ENCODE peak calls at places on chromosome 16, in six cellular contexts. P is AG04450, R is PC-9, Q is GM23338, X is mesenchymal stem cell, V is tibial nerve. O is an unnamed sample.

GRCh38 chr16:53465606-53466290 is 31.5 kb downstream of the RBL2 start:
- DNase-seq in Q (no peak), X (peak), P (peak), V (no peak), R (no peak), O (peak)

GRCh38 chr16:29789775-29790182 is 772 bp upstream of the KIF22 start:
- DNase-seq in V (no peak), P (no peak), X (no peak), Q (peak), R (no peak), O (no peak)

GRCh38 chr16:80231888-80232287 is 308.9 kb upstream of the DYNLRB2 start:
- DNase-seq in R (no peak), X (peak), Q (no peak), P (peak), V (no peak), O (peak)

GRCh38 chr16:89536886-89537548 is 23.5 kb upstream of the RPL13 start:
- DNase-seq in P (no peak), X (no peak), Q (no peak), R (no peak), V (no peak), O (no peak)

GRCh38 chr16:53546988-53547391 is 44.0 kb upstream of the AKTIP start:
- DNase-seq in V (no peak), X (peak), P (no peak), R (no peak), Q (peak), O (peak)

GRCh38 chr16:58393138-58393504 is 850 bp downstream of the GINS3 start:
- DNase-seq in Q (no peak), R (no peak), X (peak), V (no peak), P (no peak), O (no peak)

GRCh38 chr16:81523387-81524115 is 78.9 kb downstream of the CMIP start:
- DNase-seq in V (no peak), R (peak), X (no peak), P (peak), Q (no peak), O (peak)

GRCh38 chr16:17331071-17331521 is 139.7 kb downstream of the XYLT1 start:
- DNase-seq in Q (no peak), X (no peak), V (no peak), P (no peak), R (no peak), O (no peak)

GRCh38 chr16:51500306-51500705 is 349.2 kb upstream of the SALL1 start:
- DNase-seq in Q (no peak), P (no peak), X (peak), V (no peak), R (no peak), O (peak)

GRCh38 chr16:528111-529011 is 849 bp downstream of the CAPN15 start:
- DNase-seq in X (peak), R (peak), P (no peak), V (no peak), Q (peak), O (peak)

DNA sequence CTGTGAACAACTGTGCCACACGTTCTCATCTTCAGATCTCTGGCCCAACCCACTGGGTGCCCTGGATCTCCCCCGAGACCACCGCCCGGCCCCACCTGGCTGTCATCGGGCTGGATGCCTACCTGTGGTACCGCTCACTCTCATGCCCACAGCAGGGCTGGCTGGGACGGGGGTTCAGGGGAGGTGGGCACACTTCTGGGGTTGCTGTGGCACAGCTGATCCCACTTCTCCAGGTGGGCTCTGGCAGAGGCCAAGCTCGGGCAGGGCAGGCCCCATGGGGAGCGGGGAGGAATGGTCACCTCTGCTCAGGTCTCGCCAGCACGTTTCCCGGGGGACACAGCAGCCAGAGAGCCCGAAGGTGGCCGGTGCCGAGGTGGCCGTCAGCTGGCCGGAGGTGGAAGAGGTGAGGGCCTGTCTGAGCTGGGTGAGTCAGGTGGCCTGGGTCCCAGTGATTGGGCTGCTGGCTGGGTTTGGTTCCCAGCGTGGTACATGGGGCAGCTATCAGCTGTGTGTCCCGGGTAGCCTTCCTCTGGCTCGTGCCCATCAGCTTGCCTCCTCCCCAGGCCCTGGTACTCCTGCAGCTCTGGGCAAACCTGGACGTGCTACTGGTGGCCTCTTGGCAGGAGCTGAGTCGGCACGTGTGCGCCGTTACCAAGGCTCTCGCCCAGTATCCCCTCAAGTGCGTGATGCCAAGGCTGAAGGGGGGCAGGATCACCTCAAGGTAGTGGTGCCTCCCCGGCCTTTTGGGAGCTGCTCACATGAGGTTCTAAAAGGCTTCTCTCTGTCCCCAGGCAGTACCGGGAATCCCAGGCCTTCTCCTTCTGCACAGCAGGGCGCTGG is 2.3 kb upstream of the MRPS34 start:
- DNase-seq in R (no peak), Q (no peak), V (no peak), X (no peak), P (no peak), O (no peak)
- H3K4me3 ChIP-seq in R (no peak), Q (no peak), V (no peak), X (peak), P (no peak), O (no peak)

GRCh38 chr16:2762711-2763110 is 10.3 kb downstream of the SRRM2 start:
- DNase-seq in R (no peak), V (no peak), P (no peak), Q (no peak), X (no peak), O (no peak)
- H3K4me3 ChIP-seq in R (no peak), V (no peak), P (no peak), Q (no peak), X (no peak), O (no peak)

GRCh38 chr16:46688657-46689491 is at the start of gene VPS35:
- DNase-seq in X (peak), R (peak), V (peak), Q (peak), P (peak), O (peak)

GRCh38 chr16:46687486-46687885 is 1.5 kb downstream of the VPS35 start:
- DNase-seq in R (no peak), P (no peak), X (no peak), V (no peak), Q (no peak), O (no peak)

GRCh38 chr16:46688101-46688656 is 799 bp downstream of the VPS35 start:
- DNase-seq in Q (no peak), R (no peak), V (no peak), X (no peak), P (no peak), O (peak)

GRCh38 chr16:46689492-46690280 is at the start of gene ORC6:
- DNase-seq in P (peak), R (peak), V (peak), Q (peak), X (peak), O (peak)

DNA sequence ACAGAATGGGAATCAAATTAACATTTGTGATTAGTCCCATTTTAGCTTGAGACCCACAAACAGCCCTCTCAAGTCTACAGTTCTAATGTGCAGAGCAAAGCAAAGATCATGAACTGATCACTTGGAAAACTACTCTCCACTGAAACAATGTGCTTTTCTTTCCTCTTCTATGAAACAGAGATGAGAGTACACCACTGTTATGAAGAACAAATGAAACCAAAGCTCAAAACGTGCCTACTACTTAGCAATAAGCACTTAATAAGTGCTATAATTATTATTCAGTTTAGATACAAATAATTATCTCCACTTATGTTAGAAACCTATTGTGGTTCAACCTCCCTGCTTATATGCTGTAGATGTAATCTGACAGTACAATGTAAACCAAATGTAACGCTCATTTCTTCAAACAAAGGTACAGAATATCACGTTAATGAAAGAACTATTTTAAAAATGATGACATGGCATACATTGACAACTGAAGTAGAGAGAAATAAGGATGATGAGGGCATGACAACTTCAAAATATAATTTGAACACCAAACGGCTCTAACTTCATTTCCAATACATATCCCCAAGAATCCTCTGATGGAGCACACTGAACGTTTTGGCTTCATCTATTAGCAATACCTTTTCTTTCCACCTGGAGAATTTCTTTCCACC is 2.0 kb downstream of the VPS35 start:
- DNase-seq in Q (no peak), P (no peak), R (no peak), X (no peak), V (no peak), O (no peak)
- H3K4me3 ChIP-seq in Q (peak), P (peak), R (peak), X (peak), V (no peak), O (peak)

GRCh38 chr16:73288435-73288834 is 240.5 kb upstream of the ZFHX3 start:
- DNase-seq in Q (no peak), X (no peak), R (no peak), P (no peak), V (no peak), O (no peak)
- H3K4me3 ChIP-seq in Q (no peak), X (no peak), R (no peak), P (no peak), V (no peak), O (no peak)

DNA sequence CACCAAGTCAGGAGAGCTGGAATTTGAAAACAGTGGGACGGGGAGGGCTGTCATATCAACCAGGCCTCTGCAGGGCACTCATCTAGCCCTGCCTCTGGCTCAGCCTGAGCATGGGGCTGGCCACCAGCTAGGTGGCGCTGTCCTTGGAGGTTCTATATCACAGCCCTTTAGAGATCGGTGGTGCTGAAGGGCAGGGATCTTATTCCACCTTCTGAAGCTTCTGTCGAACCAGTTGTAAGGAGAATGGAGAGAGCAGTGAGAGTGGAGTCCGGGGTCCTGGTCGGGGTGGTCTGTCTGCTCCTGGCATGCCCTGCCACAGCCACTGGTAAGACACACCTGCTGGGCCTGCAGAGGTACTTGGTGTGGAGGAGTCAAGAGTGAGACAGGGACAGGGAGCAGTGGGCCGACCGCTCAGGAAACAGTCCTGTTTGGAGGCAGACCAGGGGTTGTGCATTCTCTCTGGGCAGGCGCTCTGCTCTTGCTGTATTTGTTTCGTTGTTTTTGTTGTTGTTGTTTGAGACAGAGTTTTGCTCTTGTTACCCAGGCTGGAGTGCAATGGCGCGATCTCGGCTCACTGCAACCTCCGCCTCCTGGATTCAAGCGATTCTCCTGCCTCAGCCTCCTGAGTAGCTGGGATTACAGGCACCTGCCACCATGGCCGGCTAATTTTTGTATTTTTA is at the start of gene CES3:
- DNase-seq in Q (peak), P (peak), R (peak), X (peak), V (no peak), O (peak)
- H3K4me3 ChIP-seq in Q (no peak), P (no peak), R (no peak), X (no peak), V (no peak), O (no peak)

GRCh38 chr16:86739808-86740207 is 161.5 kb downstream of the FOXL1 start:
- DNase-seq in R (no peak), P (no peak), X (no peak), V (no peak), Q (no peak), O (no peak)

GRCh38 chr16:86740298-86740697 is 161.9 kb downstream of the FOXL1 start:
- DNase-seq in X (no peak), P (no peak), Q (no peak), V (no peak), R (no peak), O (no peak)

GRCh38 chr16:86737083-86737482 is 158.7 kb downstream of the FOXL1 start:
- DNase-seq in X (no peak), R (no peak), V (no peak), P (no peak), Q (no peak), O (no peak)

GRCh38 chr16:86739178-86739577 is 160.8 kb downstream of the FOXL1 start:
- DNase-seq in Q (no peak), R (no peak), V (no peak), X (no peak), P (no peak), O (no peak)

DNA sequence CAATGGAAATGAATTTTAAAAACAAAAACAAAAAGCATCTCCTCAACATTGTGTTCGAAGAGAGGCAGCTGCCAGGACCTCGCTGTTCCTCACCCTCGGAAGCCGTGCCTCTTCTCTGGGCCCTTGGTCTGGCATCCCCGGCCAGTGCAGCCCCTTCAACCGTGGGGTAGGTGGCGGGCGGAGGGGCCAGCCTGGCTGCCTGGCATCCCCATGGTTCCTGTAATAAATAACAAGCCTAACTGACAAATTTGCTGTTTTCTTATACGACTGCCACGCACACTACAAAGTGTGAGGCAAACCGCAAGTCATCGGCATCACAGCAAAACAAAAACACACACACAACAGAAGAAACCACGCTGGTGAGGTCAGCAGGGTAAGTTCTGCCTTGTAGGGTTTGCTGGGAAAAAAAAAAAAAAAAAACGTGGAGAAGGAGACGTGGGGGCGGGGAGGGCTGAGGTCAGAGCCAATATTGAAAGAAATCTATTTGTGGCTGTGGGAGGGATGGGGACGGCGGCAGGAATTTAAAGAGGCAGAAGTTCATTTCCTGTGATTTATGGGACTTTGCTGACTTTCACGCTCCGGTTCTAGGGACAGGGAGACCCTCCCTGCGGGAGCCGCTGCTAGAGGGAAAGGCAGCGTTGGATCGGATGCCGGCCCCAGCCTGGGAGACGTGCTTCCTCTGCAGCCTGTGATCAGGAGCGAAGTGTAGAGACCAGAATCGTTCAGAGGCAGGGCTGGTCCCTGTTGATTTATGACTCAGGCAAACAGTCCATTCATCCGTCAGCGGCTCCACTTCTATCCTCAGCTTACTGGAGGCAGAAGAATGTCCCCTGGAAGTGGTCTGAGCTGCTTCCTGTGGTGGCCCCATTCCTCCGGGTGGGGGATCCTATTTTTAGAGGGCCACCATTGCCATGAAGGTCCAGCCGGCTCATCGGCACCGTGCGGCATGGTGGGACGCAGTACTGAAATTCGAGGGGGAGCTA is 162.8 kb downstream of the FOXL1 start:
- DNase-seq in X (peak), V (no peak), R (no peak), Q (peak), P (no peak), O (peak)
- H3K4me3 ChIP-seq in X (peak), V (peak), R (no peak), Q (no peak), P (peak), O (no peak)

GRCh38 chr16:11738742-11739544 is 3.7 kb downstream of the TXNDC11 start:
- DNase-seq in R (no peak), P (no peak), Q (no peak), X (no peak), V (no peak), O (no peak)

GRCh38 chr16:11742041-11742535 is 569 bp downstream of the TXNDC11 start:
- DNase-seq in P (no peak), Q (no peak), R (no peak), V (peak), X (peak), O (peak)

GRCh38 chr16:11742536-11743307 is at the start of gene TXNDC11:
- DNase-seq in P (peak), Q (peak), V (peak), R (peak), X (peak), O (peak)

GRCh38 chr16:11737678-11738077 is 5.0 kb downstream of the TXNDC11 start:
- DNase-seq in Q (no peak), R (no peak), P (no peak), X (no peak), V (no peak), O (no peak)

GRCh38 chr16:11740567-11740966 is 2.1 kb downstream of the TXNDC11 start:
- DNase-seq in Q (no peak), X (peak), V (no peak), P (no peak), R (no peak), O (no peak)
- H3K4me3 ChIP-seq in Q (no peak), X (peak), V (no peak), P (peak), R (peak), O (no peak)

GRCh38 chr16:30985401-30986128 is 558 bp downstream of the HSD3B7 start:
- DNase-seq in V (no peak), Q (peak), P (no peak), R (peak), X (peak), O (peak)

GRCh38 chr16:30984669-30985400 is at the start of gene HSD3B7:
- DNase-seq in V (peak), Q (peak), X (peak), P (peak), R (peak), O (peak)

GRCh38 chr16:30983898-30984610 is 953 bp upstream of the HSD3B7 start:
- DNase-seq in P (no peak), Q (no peak), V (no peak), R (peak), X (no peak), O (no peak)

GRCh38 chr16:30987581-30988190 is 2.7 kb downstream of the HSD3B7 start:
- DNase-seq in P (no peak), V (no peak), R (peak), Q (peak), X (no peak), O (no peak)

DNA sequence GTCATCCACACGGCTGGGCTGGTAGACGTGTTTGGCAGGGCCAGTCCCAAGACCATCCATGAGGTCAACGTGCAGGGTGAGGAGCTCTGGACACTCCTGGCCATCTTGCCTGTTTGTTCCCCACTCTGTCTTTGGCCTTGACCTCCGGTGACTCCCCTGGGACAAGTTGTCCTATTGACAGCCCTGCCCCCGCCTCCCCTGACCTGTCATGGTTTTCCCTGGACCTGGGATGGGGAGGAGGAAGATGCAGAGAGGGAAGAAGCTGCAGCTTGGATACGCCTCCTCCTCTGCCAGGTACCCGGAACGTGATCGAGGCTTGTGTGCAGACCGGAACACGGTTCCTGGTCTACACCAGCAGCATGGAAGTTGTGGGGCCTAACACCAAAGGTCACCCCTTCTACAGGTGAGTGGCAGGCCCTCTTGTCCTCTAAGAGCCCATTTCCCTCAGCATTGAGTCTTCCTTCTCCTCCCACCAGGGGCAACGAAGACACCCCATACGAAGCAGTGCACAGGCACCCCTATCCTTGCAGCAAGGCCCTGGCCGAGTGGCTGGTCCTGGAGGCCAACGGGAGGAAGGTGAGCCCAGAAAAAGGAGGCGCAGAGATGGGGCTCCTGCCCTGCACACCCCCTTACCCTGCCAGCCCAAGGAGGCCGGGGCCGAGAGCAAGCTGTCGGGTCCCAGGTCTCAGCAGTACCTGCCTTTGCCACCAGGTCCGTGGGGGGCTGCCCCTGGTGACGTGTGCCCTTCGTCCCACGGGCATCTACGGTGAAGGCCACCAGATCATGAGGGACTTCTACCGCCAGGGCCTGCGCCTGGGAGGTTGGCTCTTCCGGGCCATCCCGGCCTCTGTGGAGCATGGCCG is 1.4 kb downstream of the HSD3B7 start:
- DNase-seq in X (no peak), Q (no peak), V (no peak), P (no peak), R (peak), O (no peak)
- H3K4me3 ChIP-seq in X (peak), Q (no peak), V (no peak), P (no peak), R (no peak), O (no peak)

GRCh38 chr16:10558746-10559641 is 21.4 kb downstream of the EMP2 start:
- DNase-seq in V (peak), X (no peak), Q (no peak), R (peak), P (no peak), O (no peak)

GRCh38 chr16:10557750-10558149 is 22.6 kb downstream of the EMP2 start:
- DNase-seq in R (no peak), Q (no peak), P (no peak), X (no peak), V (no peak), O (no peak)

GRCh38 chr16:10561001-10561400 is 19.4 kb downstream of the EMP2 start:
- DNase-seq in X (no peak), P (no peak), V (no peak), R (no peak), Q (no peak), O (no peak)

GRCh38 chr16:10556240-10556639 is 24.2 kb downstream of the EMP2 start:
- DNase-seq in X (no peak), R (no peak), Q (no peak), P (no peak), V (no peak), O (no peak)

GRCh38 chr16:10558305-10558704 is 22.1 kb downstream of the EMP2 start:
- DNase-seq in Q (no peak), X (no peak), R (peak), V (no peak), P (no peak), O (no peak)
- H3K4me3 ChIP-seq in Q (no peak), X (peak), R (peak), V (peak), P (no peak), O (no peak)